ENCODE peak calls at places on chromosomes 4 and X, in nine cellular contexts. X, T, C, Y, W, S, J, G and Q are unnamed samples.

GRCh38 chr4:75325316-75325715 is 188.9 kb downstream of the RCHY1 start:
- DNase-seq in C (no peak), X (no peak), G (no peak), W (no peak), Y (no peak), T (no peak), S (no peak), J (no peak), Q (no peak)

GRCh38 chr4:123430031-123430430 is 33.4 kb downstream of the SPRY1 start:
- DNase-seq in X (no peak), J (no peak), Y (no peak), S (no peak), G (no peak), W (no peak), C (no peak), T (no peak), Q (peak)

GRCh38 chrX:40151211-40152172 is 53.7 kb upstream of the BCOR start:
- DNase-seq in J (peak), G (no peak), X (no peak), S (no peak), C (no peak), W (peak), Y (no peak), T (no peak), Q (no peak)

GRCh38 chr4:123740236-123740635 is 343.6 kb downstream of the SPRY1 start:
- DNase-seq in T (no peak), J (no peak), Y (no peak), G (no peak), X (no peak), C (peak), W (no peak), S (no peak), Q (no peak)

GRCh38 chrX:102341867-102342266 is 94.9 kb downstream of the NXF2 start:
- DNase-seq in S (no peak), J (peak), T (no peak), C (no peak), W (no peak), X (no peak), Y (no peak), G (no peak), Q (no peak)

GRCh38 chrX:147803948-147804347 is 107.8 kb upstream of the FMR1 start:
- DNase-seq in G (no peak), Y (no peak), J (peak), W (no peak), X (no peak), T (peak), S (peak), C (peak), Q (peak)

GRCh38 chr4:157220026-157220881 is at the start of gene GRIA2:
- DNase-seq in J (no peak), G (peak), C (peak), X (no peak), W (peak), Y (peak), S (peak), T (peak), Q (peak)

GRCh38 chr4:174523003-174523693 is 860 bp upstream of the HPGD start:
- DNase-seq in G (no peak), W (no peak), S (no peak), T (peak), J (peak), Y (no peak), X (no peak), C (peak), Q (peak)

GRCh38 chrX:55490974-55491373 is 1.3 kb upstream of the USP51 start:
- DNase-seq in C (no peak), W (no peak), G (no peak), S (no peak), J (no peak), T (no peak), X (no peak), Y (no peak), Q (no peak)

GRCh38 chr4:141180991-141181760 is 39.5 kb upstream of the ZNF330 start:
- DNase-seq in S (no peak), T (no peak), W (no peak), Y (no peak), J (no peak), C (no peak), G (no peak), X (no peak), Q (no peak)

GRCh38 chr4:97317691-97318090 is 825.6 kb downstream of the STPG2 start:
- DNase-seq in C (no peak), S (no peak), G (no peak), W (no peak), J (no peak), Y (no peak), T (no peak), X (no peak), Q (no peak)

GRCh38 chr4:108058685-108059440 is 69.2 kb downstream of the HADH start:
- DNase-seq in G (no peak), S (no peak), J (peak), C (no peak), X (no peak), W (no peak), Y (no peak), T (peak), Q (peak)

GRCh38 chrX:15750611-15751159 is 12.6 kb downstream of the CA5B start:
- DNase-seq in W (no peak), T (no peak), C (peak), S (no peak), Y (no peak), X (no peak), J (no peak), G (no peak), Q (no peak)

GRCh38 chr4:157115613-157116340 is 39.8 kb downstream of the GLRB start:
- DNase-seq in C (peak), X (no peak), Y (no peak), W (no peak), S (peak), G (no peak), J (peak), T (peak), Q (peak)

GRCh38 chr4:10018818-10019438 is 2.4 kb downstream of the SLC2A9 start:
- DNase-seq in G (peak), Y (no peak), J (peak), S (peak), C (peak), W (peak), T (peak), X (peak), Q (peak)

GRCh38 chrX:153645921-153646481 is 1.0 kb upstream of the DUSP9 start:
- DNase-seq in X (no peak), G (no peak), J (no peak), Y (no peak), W (peak), T (no peak), S (no peak), C (no peak), Q (peak)

GRCh38 chrX:13131511-13132137 is 87.2 kb upstream of the FAM9C start:
- DNase-seq in Y (no peak), S (no peak), G (no peak), X (no peak), W (no peak), T (no peak), C (no peak), J (no peak), Q (no peak)

GRCh38 chrX:47482065-47482511 is 934 bp downstream of the ZNF41 start:
- DNase-seq in C (no peak), S (no peak), G (no peak), Y (no peak), W (no peak), T (no peak), X (no peak), J (no peak), Q (no peak)

GRCh38 chr4:132065940-132066495 is 1083.1 kb upstream of the PCDH10 start:
- DNase-seq in Y (no peak), J (peak), G (no peak), S (no peak), W (no peak), T (peak), C (peak), X (no peak), Q (peak)

GRCh38 chr4:168871686-168872085 is 138.4 kb downstream of the CBR4 start:
- DNase-seq in W (no peak), T (no peak), S (no peak), Y (no peak), J (no peak), X (no peak), C (no peak), G (no peak), Q (no peak)

GRCh38 chr4:183175631-183176232 is 76.7 kb downstream of the WWC2 start:
- DNase-seq in X (no peak), W (no peak), G (no peak), J (peak), C (peak), Y (no peak), T (no peak), S (no peak), Q (no peak)

GRCh38 chrX:71996826-71997225 is 86.2 kb downstream of the NHSL2 start:
- DNase-seq in S (no peak), W (no peak), G (no peak), X (no peak), C (no peak), Y (no peak), J (no peak), T (peak), Q (peak)

GRCh38 chrX:8913665-8914409 is 112.7 kb upstream of the FAM9A start:
- DNase-seq in X (no peak), Y (no peak), C (peak), J (no peak), S (no peak), W (peak), T (peak), G (no peak), Q (peak)

GRCh38 chr4:26360864-26361263 is 40.0 kb downstream of the RBPJ start:
- DNase-seq in C (no peak), G (no peak), T (no peak), S (no peak), W (no peak), X (no peak), Y (no peak), J (no peak), Q (no peak)

GRCh38 chr4:7434766-7435150 is at the start of gene PSAPL1:
- DNase-seq in C (no peak), G (no peak), W (peak), J (peak), T (peak), S (peak), Y (peak), X (no peak), Q (no peak)

GRCh38 chrX:125507119-125507518 is 187.4 kb downstream of the TEX13C start:
- DNase-seq in T (peak), C (peak), X (no peak), J (peak), W (no peak), G (no peak), Y (no peak), S (no peak), Q (peak)

GRCh38 chr4:5037553-5038551 is 13.4 kb upstream of the STK32B start:
- DNase-seq in Y (no peak), J (peak), G (no peak), C (peak), T (peak), X (no peak), S (peak), W (no peak), Q (peak)

DNA sequence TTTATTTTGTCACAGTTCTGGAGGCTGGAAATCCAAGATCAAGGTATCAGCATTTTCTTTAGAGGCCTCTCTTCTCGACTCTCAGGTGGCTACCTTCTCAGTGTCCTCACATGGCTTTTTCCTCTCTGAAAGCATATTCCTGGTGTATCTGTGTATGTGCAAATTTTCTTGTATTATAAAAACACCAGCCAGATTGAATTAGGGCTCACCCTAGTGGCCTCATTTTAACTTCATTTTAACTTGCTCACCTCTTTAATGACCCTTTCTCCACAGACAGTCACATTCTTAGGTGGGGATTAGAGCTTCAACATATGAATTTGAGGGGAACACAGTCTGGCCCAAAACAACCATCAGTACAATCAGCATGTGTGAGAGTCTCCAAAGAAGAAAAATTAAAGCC is 542.4 kb upstream of the FAM241A start:
- DNase-seq in Y (no peak), C (peak), G (no peak), W (no peak), T (peak), J (peak), X (no peak), S (no peak), Q (peak)
- TF ChIP-seq CTCF in Y (peak), C (peak), G (no peak), W (no peak), T (peak), J (peak), X (peak), S (no peak), Q (peak)

GRCh38 chrX:117969782-117970181 is 146.8 kb downstream of the KLHL13 start:
- DNase-seq in G (no peak), Y (no peak), T (no peak), C (no peak), W (no peak), X (no peak), J (no peak), S (no peak), Q (no peak)

GRCh38 chrX:117972681-117973080 is 143.9 kb downstream of the KLHL13 start:
- DNase-seq in S (no peak), W (no peak), C (peak), J (no peak), T (no peak), Y (peak), G (no peak), X (no peak), Q (no peak)

GRCh38 chrX:117977521-117977920 is 139.1 kb downstream of the KLHL13 start:
- DNase-seq in X (no peak), T (no peak), J (no peak), G (no peak), W (no peak), C (no peak), S (no peak), Y (no peak), Q (no peak)

GRCh38 chrX:117969337-117969736 is 147.3 kb downstream of the KLHL13 start:
- DNase-seq in W (no peak), G (no peak), J (peak), S (no peak), Y (no peak), T (no peak), C (no peak), X (no peak), Q (no peak)

DNA sequence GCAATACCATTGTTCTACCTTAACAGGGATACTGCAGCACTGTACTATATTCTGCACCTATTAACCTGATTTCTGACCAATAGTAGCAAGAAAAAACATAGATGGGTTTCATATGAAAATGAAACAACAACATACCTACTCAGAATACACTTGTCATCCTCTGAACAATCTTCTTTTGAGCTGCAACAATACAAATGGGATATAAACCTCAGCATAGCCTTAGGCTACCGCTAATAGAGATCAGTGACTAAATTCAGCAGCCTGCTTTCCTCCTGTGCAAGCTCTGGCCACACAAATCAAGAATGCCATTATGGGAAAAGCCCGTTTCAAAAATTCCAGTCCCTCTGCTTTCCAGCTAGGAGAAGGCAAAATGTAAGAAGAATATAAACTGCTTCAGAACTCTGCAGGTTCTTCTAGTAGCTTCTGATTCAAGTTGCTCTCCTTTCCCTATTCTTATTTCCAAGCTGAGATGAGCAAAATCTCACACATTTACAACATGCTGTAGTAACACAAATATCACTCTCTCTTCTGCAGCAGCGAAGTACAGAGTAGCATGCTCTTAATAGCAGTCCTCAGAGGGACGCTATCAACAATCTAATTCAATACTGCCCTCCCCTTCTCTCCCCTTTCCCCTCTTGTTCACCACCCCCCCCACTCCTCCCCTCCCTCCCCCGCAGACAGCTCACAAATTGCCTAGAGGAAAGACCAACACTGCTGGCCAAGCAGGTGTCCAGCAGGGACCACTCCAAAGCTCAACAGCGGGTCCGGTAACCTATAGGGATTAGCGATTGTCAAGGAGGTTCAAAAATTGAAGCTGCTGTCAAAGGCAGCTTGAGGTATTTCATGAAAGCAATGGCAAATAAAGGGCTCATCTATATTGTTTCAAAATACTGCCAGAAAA is 143.2 kb downstream of the KLHL13 start:
- DNase-seq in Y (peak), T (no peak), G (no peak), S (no peak), W (no peak), C (no peak), X (peak), J (no peak), Q (peak)
- H3K4me3 ChIP-seq in Y (peak), T (no peak), G (peak), S (no peak), W (peak), C (no peak), X (no peak), J (no peak), Q (no peak)

GRCh38 chrX:70496491-70496890 is 51.9 kb downstream of the DLG3 start:
- DNase-seq in W (no peak), T (no peak), J (no peak), Y (no peak), S (no peak), G (no peak), C (no peak), X (no peak), Q (no peak)
- TF ChIP-seq CTCF in W (no peak), T (no peak), J (no peak), Y (no peak), S (no peak), G (no peak), C (no peak), X (no peak), Q (no peak)

GRCh38 chr4:181952478-181952877 is 290.7 kb upstream of the TENM3 start:
- DNase-seq in X (no peak), G (no peak), C (peak), S (peak), W (no peak), T (peak), J (peak), Y (peak), Q (peak)

GRCh38 chr4:181946902-181947301 is 296.3 kb upstream of the TENM3 start:
- DNase-seq in C (no peak), W (no peak), J (no peak), X (no peak), S (no peak), G (no peak), T (no peak), Y (no peak), Q (no peak)

GRCh38 chr4:181951265-181951664 is 291.9 kb upstream of the TENM3 start:
- DNase-seq in X (no peak), J (no peak), Y (no peak), W (no peak), G (no peak), S (no peak), C (no peak), T (no peak), Q (peak)

GRCh38 chr4:181950372-181951127 is 292.7 kb upstream of the TENM3 start:
- DNase-seq in W (no peak), S (no peak), C (no peak), T (no peak), J (no peak), X (no peak), G (no peak), Y (no peak), Q (no peak)

DNA sequence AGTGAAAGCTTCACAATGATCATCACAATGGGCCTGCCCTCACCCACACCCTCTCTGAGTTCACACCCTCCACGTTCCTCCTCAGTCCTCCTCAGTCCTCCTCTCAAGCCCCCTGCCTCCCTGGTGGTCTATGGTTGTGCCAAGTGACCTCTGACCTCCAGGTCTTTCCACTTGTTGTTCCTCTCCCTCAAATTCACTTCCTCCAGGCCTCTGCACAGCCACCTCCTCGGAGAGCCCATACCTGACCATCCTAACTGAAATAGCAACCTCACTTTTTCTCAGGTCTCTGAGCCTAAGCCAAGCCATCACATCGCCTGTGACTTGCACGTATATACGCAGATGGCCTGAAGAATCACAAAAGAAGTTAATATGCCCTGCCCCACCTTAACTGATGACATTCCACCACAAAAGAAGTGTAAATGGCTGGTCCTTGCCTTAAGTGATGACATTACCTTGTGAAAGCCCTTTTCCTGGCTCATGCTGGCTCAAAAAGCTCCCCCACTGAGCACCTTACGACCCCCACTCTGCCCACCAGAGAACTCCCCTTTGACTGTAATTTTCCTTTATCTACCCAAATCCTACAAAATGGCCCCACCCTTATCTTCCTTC is 293.4 kb upstream of the TENM3 start:
- DNase-seq in T (no peak), S (no peak), J (no peak), G (no peak), W (no peak), X (no peak), C (no peak), Y (no peak), Q (no peak)
- H3K4me3 ChIP-seq in T (no peak), S (no peak), J (no peak), G (no peak), W (no peak), X (no peak), C (no peak), Y (no peak), Q (no peak)